ENCODE peak calls at places on chromosome 11, in seven cellular contexts. T is germinal center; J is naive thymus-derived CD8-positive, alpha-beta T cell; Y is IMR-90; I is endothelial cell; X is HCT116; M is suprapubic skin. P is an unnamed sample.

GRCh38 chr11:118002541-118003019 is 16.4 kb downstream of the IL10RA start:
- DNase-seq in M (peak), Y (no peak), T (no peak), J (no peak), I (no peak), X (no peak), P (no peak)

GRCh38 chr11:133163463-133164419 is 368.6 kb downstream of the OPCML start:
- DNase-seq in X (no peak), M (no peak), Y (peak), T (peak), J (no peak), I (peak), P (peak)

GRCh38 chr11:66082936-66083698 is 13.0 kb downstream of the PACS1 start:
- DNase-seq in Y (no peak), I (no peak), J (no peak), T (no peak), M (no peak), X (no peak), P (no peak)

GRCh38 chr11:68373810-68374501 is 61.6 kb downstream of the LRP5 start:
- DNase-seq in I (no peak), M (no peak), T (no peak), X (no peak), Y (peak), J (no peak), P (no peak)

GRCh38 chr11:120675171-120675570 is 163.6 kb downstream of the GRIK4 start:
- DNase-seq in Y (no peak), T (no peak), M (no peak), J (no peak), X (no peak), I (no peak), P (no peak)

GRCh38 chr11:8090756-8091155 is 9.7 kb downstream of the TUB start:
- DNase-seq in Y (no peak), M (no peak), T (no peak), I (peak), X (peak), J (no peak), P (no peak)

GRCh38 chr11:25159341-25159740 is 662.5 kb downstream of the LUZP2 start:
- DNase-seq in I (no peak), Y (peak), T (no peak), J (no peak), X (no peak), M (no peak), P (no peak)

GRCh38 chr11:117316197-117316961 is at the start of gene BACE1:
- DNase-seq in I (peak), X (peak), M (peak), T (no peak), J (peak), Y (peak), P (peak)

GRCh38 chr11:94866231-94866827 is 98.2 kb downstream of the AMOTL1 start:
- DNase-seq in Y (no peak), M (no peak), X (no peak), I (no peak), J (no peak), T (no peak), P (no peak)

GRCh38 chr11:121554552-121554951 is 101.8 kb upstream of the SORL1-AS1 start:
- DNase-seq in X (no peak), M (no peak), I (no peak), Y (no peak), J (no peak), T (no peak), P (no peak)

GRCh38 chr11:19253817-19254216 is 13.1 kb upstream of the E2F8 start:
- DNase-seq in X (no peak), T (no peak), I (peak), Y (no peak), J (no peak), M (no peak), P (no peak)

GRCh38 chr11:67632175-67632981 is 2.6 kb upstream of the NUDT8 start:
- DNase-seq in I (no peak), Y (no peak), T (no peak), M (no peak), X (no peak), J (no peak), P (no peak)

GRCh38 chr11:122360875-122361274 is 244.9 kb upstream of the BLID start:
- DNase-seq in Y (no peak), M (no peak), X (no peak), T (no peak), I (no peak), J (no peak), P (no peak)

GRCh38 chr11:131581006-131581405 is 210.6 kb downstream of the NTM start:
- DNase-seq in X (no peak), I (no peak), T (no peak), M (no peak), J (no peak), Y (no peak), P (peak)

GRCh38 chr11:77411238-77411637 is 62.7 kb downstream of the PAK1 start:
- DNase-seq in T (peak), I (peak), X (no peak), J (no peak), Y (peak), M (peak), P (no peak)

GRCh38 chr11:14054708-14055107 is 92.2 kb downstream of the SPON1 start:
- DNase-seq in M (no peak), X (no peak), I (no peak), Y (no peak), J (peak), T (no peak), P (peak)

GRCh38 chr11:63997104-63997700 is 11.0 kb downstream of the OTUB1 start:
- DNase-seq in X (no peak), M (no peak), J (no peak), T (no peak), I (no peak), Y (no peak), P (no peak)

GRCh38 chr11:13942908-13943505 is 19.5 kb upstream of the SPON1 start:
- DNase-seq in I (no peak), X (peak), Y (peak), J (no peak), M (no peak), T (no peak), P (peak)

GRCh38 chr11:113817162-113817561 is 37.6 kb downstream of the CLDN25 start:
- DNase-seq in M (no peak), I (no peak), X (no peak), J (no peak), T (no peak), Y (peak), P (no peak)

GRCh38 chr11:15258433-15259350 is 144.0 kb downstream of the INSC start:
- DNase-seq in T (no peak), X (peak), J (no peak), I (no peak), Y (peak), M (no peak), P (no peak)

GRCh38 chr11:67293090-67293489 is 4.0 kb downstream of the ANKRD13D start:
- DNase-seq in Y (peak), X (no peak), M (no peak), T (no peak), I (no peak), J (peak), P (no peak)

GRCh38 chr11:60477035-60477445 is 15.5 kb upstream of the MS4A12 start:
- DNase-seq in I (no peak), Y (no peak), M (no peak), J (no peak), T (peak), X (no peak), P (no peak)

GRCh38 chr11:58498464-58498863 is 9.4 kb downstream of the OR5B21 start:
- DNase-seq in T (no peak), M (no peak), J (peak), Y (no peak), I (no peak), X (no peak), P (no peak)

GRCh38 chr11:66267379-66268209 is 845 bp upstream of the RAB1B start:
- DNase-seq in J (peak), M (peak), Y (peak), T (peak), X (peak), I (peak), P (no peak)

GRCh38 chr11:77207019-77207485 is 79.0 kb downstream of the MYO7A start:
- DNase-seq in X (no peak), M (no peak), T (no peak), J (no peak), I (peak), Y (no peak), P (no peak)

GRCh38 chr11:44628730-44629361 is 63.4 kb downstream of the CD82 start:
- DNase-seq in M (peak), T (no peak), J (no peak), X (no peak), I (no peak), Y (no peak), P (no peak)

GRCh38 chr11:21475276-21475675 is 717.6 kb upstream of the ANO5 start:
- DNase-seq in T (no peak), J (no peak), Y (no peak), M (no peak), X (no peak), I (no peak), P (no peak)

GRCh38 chr11:132908017-132908810 is 624.1 kb downstream of the OPCML start:
- DNase-seq in J (no peak), I (no peak), Y (no peak), T (no peak), M (no peak), X (no peak), P (no peak)

GRCh38 chr11:123261345-123262106 is 66.5 kb upstream of the CLMP start:
- DNase-seq in I (peak), X (peak), M (peak), J (peak), Y (peak), T (peak), P (no peak)

GRCh38 chr11:28401446-28401845 is 293.3 kb downstream of the METTL15 start:
- DNase-seq in I (no peak), Y (no peak), X (no peak), J (no peak), T (no peak), M (no peak), P (no peak)

GRCh38 chr11:133951484-133952198 is 5.1 kb downstream of the IGSF9B start:
- DNase-seq in Y (peak), J (no peak), I (no peak), T (no peak), M (no peak), X (no peak), P (no peak)

GRCh38 chr11:10139656-10140055 is 154.4 kb downstream of the SBF2 start:
- DNase-seq in Y (peak), I (no peak), J (no peak), T (no peak), X (no peak), M (no peak), P (peak)

GRCh38 chr11:100557830-100558611 is 129.1 kb upstream of the ARHGAP42 start:
- DNase-seq in I (no peak), Y (peak), X (no peak), M (no peak), J (no peak), T (no peak), P (no peak)

GRCh38 chr11:65918211-65919150 is at the start of gene C11orf68:
- DNase-seq in X (no peak), Y (no peak), J (no peak), T (no peak), I (no peak), M (peak), P (no peak)

GRCh38 chr11:85697747-85698146 is 11.8 kb upstream of the CCDC89 start:
- DNase-seq in Y (no peak), X (no peak), J (no peak), I (no peak), M (no peak), T (no peak), P (no peak)

GRCh38 chr11:84097186-84097585 is 811.0 kb upstream of the CCDC90B start:
- DNase-seq in J (no peak), I (no peak), X (no peak), Y (no peak), T (no peak), M (no peak), P (no peak)

GRCh38 chr11:24386551-24387404 is 110.1 kb upstream of the LUZP2 start:
- DNase-seq in J (no peak), Y (peak), M (no peak), T (no peak), X (no peak), I (peak), P (no peak)

P was measured in AG09309.